ENCODE peak calls at places on chromosomes 16 and 17, in six cellular contexts. One of them, this sample, is unnamed.

GRCh38 chr16:11063432-11064201 is 119.3 kb downstream of the CLEC16A start:
- DNase-seq in RWPE1: no peak
- DNase-seq in HFF-Myc: no peak
- DNase-seq in kidney: no peak
- DNase-seq in AG09319: no peak
- DNase-seq in astrocyte of the spinal cord: no peak
- DNase-seq in this sample: no peak

GRCh38 chr16:6857575-6857974 is 475.1 kb upstream of the RBFOX1 start:
- DNase-seq in astrocyte of the spinal cord: no peak
- DNase-seq in RWPE1: no peak
- DNase-seq in kidney: no peak
- DNase-seq in AG09319: no peak
- DNase-seq in HFF-Myc: no peak
- DNase-seq in this sample: no peak

GRCh38 chr17:48373882-48374281 is 56.1 kb downstream of the SKAP1 start:
- DNase-seq in astrocyte of the spinal cord: no peak
- DNase-seq in AG09319: no peak
- DNase-seq in RWPE1: no peak
- DNase-seq in HFF-Myc: no peak
- DNase-seq in kidney: no peak
- DNase-seq in this sample: no peak

GRCh38 chr17:29124135-29124930 is 55.9 kb downstream of the MYO18A start:
- DNase-seq in HFF-Myc: no peak
- DNase-seq in astrocyte of the spinal cord: peak
- DNase-seq in AG09319: no peak
- DNase-seq in RWPE1: peak
- DNase-seq in kidney: no peak
- DNase-seq in this sample: no peak

GRCh38 chr17:75731716-75732498 is 10.6 kb downstream of the ITGB4 start:
- DNase-seq in astrocyte of the spinal cord: no peak
- DNase-seq in AG09319: no peak
- DNase-seq in HFF-Myc: no peak
- DNase-seq in kidney: peak
- DNase-seq in RWPE1: no peak
- DNase-seq in this sample: no peak

GRCh38 chr16:53900678-53901077 is 196.7 kb downstream of the FTO start:
- DNase-seq in astrocyte of the spinal cord: no peak
- DNase-seq in kidney: no peak
- DNase-seq in HFF-Myc: no peak
- DNase-seq in AG09319: no peak
- DNase-seq in RWPE1: no peak
- DNase-seq in this sample: no peak

GRCh38 chr16:88298166-88298881 is 84.4 kb upstream of the ZNF469 start:
- DNase-seq in HFF-Myc: no peak
- DNase-seq in RWPE1: peak
- DNase-seq in kidney: peak
- DNase-seq in AG09319: no peak
- DNase-seq in astrocyte of the spinal cord: peak
- DNase-seq in this sample: no peak

GRCh38 chr16:2736476-2737237 is 15.8 kb upstream of the SRRM2 start:
- DNase-seq in kidney: peak
- DNase-seq in RWPE1: no peak
- DNase-seq in astrocyte of the spinal cord: no peak
- DNase-seq in HFF-Myc: no peak
- DNase-seq in AG09319: no peak
- DNase-seq in this sample: no peak

GRCh38 chr17:27544350-27545131 is 86.4 kb upstream of the LGALS9 start:
- DNase-seq in HFF-Myc: no peak
- DNase-seq in kidney: no peak
- DNase-seq in astrocyte of the spinal cord: peak
- DNase-seq in RWPE1: no peak
- DNase-seq in AG09319: no peak
- DNase-seq in this sample: no peak

GRCh38 chr16:58393138-58393504 is 850 bp downstream of the GINS3 start:
- DNase-seq in astrocyte of the spinal cord: no peak
- DNase-seq in kidney: no peak
- DNase-seq in RWPE1: peak
- DNase-seq in HFF-Myc: no peak
- DNase-seq in AG09319: no peak
- DNase-seq in this sample: no peak

GRCh38 chr17:19724501-19725420 is 8.4 kb upstream of the SLC47A2 start:
- DNase-seq in HFF-Myc: no peak
- DNase-seq in kidney: peak
- DNase-seq in RWPE1: peak
- DNase-seq in AG09319: no peak
- DNase-seq in astrocyte of the spinal cord: no peak
- DNase-seq in this sample: peak

GRCh38 chr16:69049146-69049545 is 56.3 kb upstream of the HAS3 start:
- DNase-seq in astrocyte of the spinal cord: peak
- DNase-seq in AG09319: no peak
- DNase-seq in kidney: no peak
- DNase-seq in RWPE1: peak
- DNase-seq in HFF-Myc: no peak
- DNase-seq in this sample: no peak

GRCh38 chr17:39939031-39939430 is 11.5 kb downstream of the LRRC3C start:
- DNase-seq in HFF-Myc: no peak
- DNase-seq in kidney: no peak
- DNase-seq in RWPE1: no peak
- DNase-seq in astrocyte of the spinal cord: no peak
- DNase-seq in AG09319: no peak
- DNase-seq in this sample: no peak

GRCh38 chr16:21156767-21157467 is 1.6 kb upstream of the LDAF1 start:
- DNase-seq in RWPE1: peak
- DNase-seq in kidney: no peak
- DNase-seq in astrocyte of the spinal cord: peak
- DNase-seq in AG09319: peak
- DNase-seq in HFF-Myc: peak
- DNase-seq in this sample: no peak

GRCh38 chr16:83137326-83137770 is 510.6 kb downstream of the CDH13 start:
- DNase-seq in AG09319: peak
- DNase-seq in astrocyte of the spinal cord: peak
- DNase-seq in RWPE1: peak
- DNase-seq in kidney: no peak
- DNase-seq in HFF-Myc: peak
- DNase-seq in this sample: no peak

GRCh38 chr17:1188812-1189211 is 9.0 kb upstream of the ABR start:
- DNase-seq in astrocyte of the spinal cord: no peak
- DNase-seq in HFF-Myc: no peak
- DNase-seq in RWPE1: no peak
- DNase-seq in kidney: peak
- DNase-seq in AG09319: no peak
- DNase-seq in this sample: no peak

GRCh38 chr16:68065716-68066305 is 19.4 kb upstream of the NFATC3 start:
- DNase-seq in HFF-Myc: no peak
- DNase-seq in RWPE1: no peak
- DNase-seq in kidney: no peak
- DNase-seq in AG09319: no peak
- DNase-seq in astrocyte of the spinal cord: peak
- DNase-seq in this sample: peak

GRCh38 chr16:17296412-17296811 is 174.3 kb downstream of the XYLT1 start:
- DNase-seq in RWPE1: no peak
- DNase-seq in HFF-Myc: no peak
- DNase-seq in AG09319: no peak
- DNase-seq in astrocyte of the spinal cord: no peak
- DNase-seq in kidney: no peak
- DNase-seq in this sample: no peak

GRCh38 chr16:2016407-2016922 is 3.1 kb upstream of the NPW start:
- DNase-seq in astrocyte of the spinal cord: no peak
- DNase-seq in kidney: peak
- DNase-seq in HFF-Myc: no peak
- DNase-seq in AG09319: no peak
- DNase-seq in RWPE1: no peak
- DNase-seq in this sample: no peak

GRCh38 chr17:63029520-63029919 is 63.5 kb downstream of the TANC2 start:
- DNase-seq in kidney: no peak
- DNase-seq in HFF-Myc: no peak
- DNase-seq in RWPE1: peak
- DNase-seq in astrocyte of the spinal cord: peak
- DNase-seq in AG09319: no peak
- DNase-seq in this sample: no peak

GRCh38 chr16:80852261-80852872 is 48.0 kb upstream of the CDYL2 start:
- DNase-seq in AG09319: no peak
- DNase-seq in astrocyte of the spinal cord: peak
- DNase-seq in RWPE1: peak
- DNase-seq in HFF-Myc: no peak
- DNase-seq in kidney: no peak
- DNase-seq in this sample: no peak

GRCh38 chr17:48358203-48358602 is 71.8 kb downstream of the SKAP1 start:
- DNase-seq in kidney: no peak
- DNase-seq in astrocyte of the spinal cord: no peak
- DNase-seq in AG09319: no peak
- DNase-seq in HFF-Myc: no peak
- DNase-seq in RWPE1: no peak
- DNase-seq in this sample: no peak

GRCh38 chr17:55598495-55598894 is 87.2 kb upstream of the SMIM36 start:
- DNase-seq in astrocyte of the spinal cord: no peak
- DNase-seq in kidney: no peak
- DNase-seq in AG09319: no peak
- DNase-seq in HFF-Myc: no peak
- DNase-seq in RWPE1: no peak
- DNase-seq in this sample: no peak

GRCh38 chr16:57192720-57193486 is 6.8 kb downstream of the RSPRY1 start:
- DNase-seq in AG09319: no peak
- DNase-seq in kidney: no peak
- DNase-seq in RWPE1: no peak
- DNase-seq in astrocyte of the spinal cord: peak
- DNase-seq in HFF-Myc: no peak
- DNase-seq in this sample: no peak
- TF ChIP-seq CTCF in AG09319: no peak
- TF ChIP-seq CTCF in kidney: no peak
- TF ChIP-seq CTCF in RWPE1: no peak
- TF ChIP-seq CTCF in astrocyte of the spinal cord: no peak
- TF ChIP-seq CTCF in HFF-Myc: no peak
- TF ChIP-seq CTCF in this sample: no peak

DNA sequence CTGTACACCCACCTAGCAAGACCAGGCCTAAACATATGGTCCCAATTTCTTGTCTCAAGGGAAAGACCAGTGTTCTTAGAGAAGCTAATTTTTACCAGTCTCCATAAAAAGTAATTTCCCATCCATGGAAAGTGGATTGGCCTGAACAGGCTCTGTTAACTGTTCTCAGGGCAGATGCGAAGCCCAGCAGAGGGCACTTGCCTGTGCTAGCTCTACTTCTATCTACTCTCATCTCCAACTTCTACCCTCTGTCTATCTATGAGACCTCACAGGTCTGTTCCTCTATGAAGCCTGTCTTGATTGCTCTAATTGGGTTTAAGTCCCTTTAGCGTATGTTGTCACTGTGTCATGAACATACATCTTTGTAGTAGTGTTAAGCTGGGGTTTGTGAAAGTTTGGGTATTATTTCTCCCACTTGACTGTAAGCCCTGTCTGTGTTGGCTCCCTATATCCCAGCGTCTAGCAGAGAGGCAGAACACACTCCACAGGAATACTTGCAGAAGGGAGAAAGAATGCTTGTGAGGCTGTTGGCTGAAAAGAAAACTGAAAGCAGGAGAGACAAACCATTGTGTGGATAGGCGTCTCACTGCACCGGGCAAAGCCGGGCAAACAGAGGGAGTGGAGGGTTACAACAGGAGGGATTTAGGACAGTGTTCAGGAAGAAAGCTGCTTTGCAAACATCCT is 167.2 kb upstream of the MAF start:
- DNase-seq in RWPE1: no peak
- DNase-seq in astrocyte of the spinal cord: peak
- DNase-seq in HFF-Myc: no peak
- DNase-seq in kidney: peak
- DNase-seq in AG09319: peak
- DNase-seq in this sample: no peak
- TF ChIP-seq CTCF in RWPE1: no peak
- TF ChIP-seq CTCF in astrocyte of the spinal cord: peak
- TF ChIP-seq CTCF in HFF-Myc: peak
- TF ChIP-seq CTCF in kidney: peak
- TF ChIP-seq CTCF in AG09319: peak
- TF ChIP-seq CTCF in this sample: peak

GRCh38 chr17:60599620-60600489 is at the start of gene PPM1D:
- DNase-seq in RWPE1: peak
- DNase-seq in astrocyte of the spinal cord: peak
- DNase-seq in AG09319: peak
- DNase-seq in kidney: peak
- DNase-seq in HFF-Myc: peak
- DNase-seq in this sample: peak

GRCh38 chr17:60602871-60603270 is 2.9 kb downstream of the PPM1D start:
- DNase-seq in kidney: no peak
- DNase-seq in astrocyte of the spinal cord: no peak
- DNase-seq in RWPE1: no peak
- DNase-seq in HFF-Myc: no peak
- DNase-seq in AG09319: no peak
- DNase-seq in this sample: no peak

GRCh38 chr17:60602385-60602742 is 2.4 kb downstream of the PPM1D start:
- DNase-seq in AG09319: no peak
- DNase-seq in HFF-Myc: no peak
- DNase-seq in RWPE1: no peak
- DNase-seq in kidney: no peak
- DNase-seq in astrocyte of the spinal cord: no peak
- DNase-seq in this sample: no peak

GRCh38 chr17:60600490-60601431 is 768 bp downstream of the PPM1D start:
- DNase-seq in RWPE1: peak
- DNase-seq in kidney: peak
- DNase-seq in HFF-Myc: peak
- DNase-seq in astrocyte of the spinal cord: peak
- DNase-seq in AG09319: no peak
- DNase-seq in this sample: peak

GRCh38 chr17:60601443-60602384 is 1.7 kb downstream of the PPM1D start:
- DNase-seq in astrocyte of the spinal cord: peak
- DNase-seq in HFF-Myc: peak
- DNase-seq in AG09319: no peak
- DNase-seq in RWPE1: peak
- DNase-seq in kidney: no peak
- DNase-seq in this sample: no peak
- TF ChIP-seq CTCF in astrocyte of the spinal cord: no peak
- TF ChIP-seq CTCF in HFF-Myc: no peak
- TF ChIP-seq CTCF in AG09319: no peak
- TF ChIP-seq CTCF in RWPE1: peak
- TF ChIP-seq CTCF in kidney: no peak
- TF ChIP-seq CTCF in this sample: peak

DNA sequence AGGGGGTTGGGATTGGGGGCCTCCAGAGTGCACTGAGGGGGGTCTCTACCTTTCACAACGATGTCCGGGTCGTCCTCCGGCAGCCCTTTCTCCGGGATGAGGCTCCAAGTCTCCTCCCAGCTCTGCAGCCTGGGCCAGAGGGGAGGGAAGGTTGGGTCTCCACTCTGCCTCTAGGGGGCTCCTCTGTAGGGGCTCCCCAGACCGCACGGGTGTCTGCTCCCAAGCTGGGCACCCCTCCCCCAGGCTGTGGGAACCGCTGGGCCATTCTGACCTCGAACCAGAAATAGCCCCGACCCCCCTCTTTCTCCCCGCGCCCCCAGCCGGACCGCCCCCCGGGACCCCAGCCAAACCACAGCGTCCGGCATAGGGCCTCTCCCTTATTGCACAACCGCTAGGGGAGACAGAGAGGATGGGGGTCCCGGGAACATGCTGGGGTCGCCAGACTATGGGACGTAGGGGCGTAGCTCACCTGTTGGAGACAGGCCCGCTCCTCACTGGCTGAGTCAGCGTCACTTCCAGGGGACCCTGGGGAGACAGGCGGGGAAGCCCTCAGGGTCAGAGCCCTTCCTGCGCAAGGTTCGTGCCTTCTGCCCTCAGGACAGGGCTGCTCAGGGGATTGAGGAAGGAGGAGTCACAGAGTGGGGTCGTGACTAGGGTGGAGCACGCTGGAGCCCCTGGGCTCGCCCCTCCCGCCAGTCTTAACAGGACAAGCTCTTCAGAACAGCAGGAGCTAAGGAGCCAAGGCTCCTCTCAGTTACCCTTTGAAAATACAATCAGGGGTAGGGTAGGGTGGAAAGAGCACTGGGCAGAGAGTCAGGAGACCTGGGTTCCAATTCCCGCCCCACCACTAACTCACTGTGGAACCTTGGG is 2.7 kb downstream of the PLEKHH3 start:
- DNase-seq in RWPE1: peak
- DNase-seq in HFF-Myc: no peak
- DNase-seq in astrocyte of the spinal cord: peak
- DNase-seq in AG09319: no peak
- DNase-seq in kidney: peak
- DNase-seq in this sample: no peak
- TF ChIP-seq CTCF in RWPE1: peak
- TF ChIP-seq CTCF in HFF-Myc: peak
- TF ChIP-seq CTCF in astrocyte of the spinal cord: peak
- TF ChIP-seq CTCF in AG09319: peak
- TF ChIP-seq CTCF in kidney: no peak
- TF ChIP-seq CTCF in this sample: peak

This sample was measured in osteocyte.